ENCODE peak calls at places on chromosomes 7 and 10, in five cellular contexts. One of them, this sample, is unnamed.

GRCh38 chr7:108586274-108586710 is 16.6 kb downstream of the DNAJB9 start:
- DNase-seq in NCI-H748 treated with DMSO at 0.1 percent for 48 hours: no peak
- DNase-seq in hepatocyte: no peak
- DNase-seq in SK-MEL-5: no peak
- DNase-seq in NCI-H524 treated with DMSO at 0.1 percent for 48 hours: no peak
- DNase-seq in this sample: no peak

GRCh38 chr7:158943234-158943633 is 86.9 kb downstream of the DYNC2I1 start:
- DNase-seq in NCI-H748 treated with DMSO at 0.1 percent for 48 hours: no peak
- DNase-seq in hepatocyte: no peak
- DNase-seq in SK-MEL-5: no peak
- DNase-seq in NCI-H524 treated with DMSO at 0.1 percent for 48 hours: no peak
- DNase-seq in this sample: no peak

GRCh38 chr7:28358423-28358868 is 53.9 kb upstream of the CREB5 start:
- DNase-seq in NCI-H748 treated with DMSO at 0.1 percent for 48 hours: no peak
- DNase-seq in hepatocyte: no peak
- DNase-seq in SK-MEL-5: peak
- DNase-seq in NCI-H524 treated with DMSO at 0.1 percent for 48 hours: no peak
- DNase-seq in this sample: no peak

GRCh38 chr7:103989200-103989784 is at the start of gene RELN:
- DNase-seq in NCI-H748 treated with DMSO at 0.1 percent for 48 hours: peak
- DNase-seq in hepatocyte: peak
- DNase-seq in SK-MEL-5: peak
- DNase-seq in NCI-H524 treated with DMSO at 0.1 percent for 48 hours: no peak
- DNase-seq in this sample: peak

GRCh38 chr7:108322899-108323298 is 133.3 kb downstream of the NRCAM start:
- DNase-seq in NCI-H748 treated with DMSO at 0.1 percent for 48 hours: no peak
- DNase-seq in hepatocyte: no peak
- DNase-seq in SK-MEL-5: no peak
- DNase-seq in NCI-H524 treated with DMSO at 0.1 percent for 48 hours: no peak
- DNase-seq in this sample: peak

GRCh38 chr7:100614308-100614861 is 2.0 kb downstream of the MOSPD3 start:
- DNase-seq in NCI-H748 treated with DMSO at 0.1 percent for 48 hours: no peak
- DNase-seq in hepatocyte: no peak
- DNase-seq in SK-MEL-5: no peak
- DNase-seq in NCI-H524 treated with DMSO at 0.1 percent for 48 hours: no peak
- DNase-seq in this sample: no peak

GRCh38 chr7:20299647-20300312 is 30.9 kb upstream of the ITGB8 start:
- DNase-seq in NCI-H748 treated with DMSO at 0.1 percent for 48 hours: no peak
- DNase-seq in hepatocyte: no peak
- DNase-seq in SK-MEL-5: no peak
- DNase-seq in NCI-H524 treated with DMSO at 0.1 percent for 48 hours: no peak
- DNase-seq in this sample: no peak

GRCh38 chr10:90912176-90912575 is 8.7 kb downstream of the ANKRD1 start:
- DNase-seq in NCI-H748 treated with DMSO at 0.1 percent for 48 hours: no peak
- DNase-seq in hepatocyte: no peak
- DNase-seq in SK-MEL-5: peak
- DNase-seq in NCI-H524 treated with DMSO at 0.1 percent for 48 hours: no peak
- DNase-seq in this sample: peak

GRCh38 chr10:61904711-61905445 is 3.4 kb downstream of the ARID5B start:
- DNase-seq in NCI-H748 treated with DMSO at 0.1 percent for 48 hours: no peak
- DNase-seq in hepatocyte: peak
- DNase-seq in SK-MEL-5: peak
- DNase-seq in NCI-H524 treated with DMSO at 0.1 percent for 48 hours: no peak
- DNase-seq in this sample: no peak

GRCh38 chr10:6564367-6564766 is 15.7 kb downstream of the PRKCQ start:
- DNase-seq in NCI-H748 treated with DMSO at 0.1 percent for 48 hours: no peak
- DNase-seq in hepatocyte: no peak
- DNase-seq in SK-MEL-5: no peak
- DNase-seq in NCI-H524 treated with DMSO at 0.1 percent for 48 hours: no peak
- DNase-seq in this sample: no peak

GRCh38 chr10:94607111-94607510 is 61.5 kb downstream of the HELLS start:
- DNase-seq in NCI-H748 treated with DMSO at 0.1 percent for 48 hours: no peak
- DNase-seq in hepatocyte: no peak
- DNase-seq in SK-MEL-5: no peak
- DNase-seq in NCI-H524 treated with DMSO at 0.1 percent for 48 hours: no peak
- DNase-seq in this sample: no peak

GRCh38 chr10:18368681-18369080 is 228.5 kb downstream of the CACNB2 start:
- DNase-seq in NCI-H748 treated with DMSO at 0.1 percent for 48 hours: no peak
- DNase-seq in hepatocyte: peak
- DNase-seq in SK-MEL-5: no peak
- DNase-seq in NCI-H524 treated with DMSO at 0.1 percent for 48 hours: no peak
- DNase-seq in this sample: no peak

GRCh38 chr10:71010730-71011129 is 122.4 kb upstream of the PCBD1 start:
- DNase-seq in NCI-H748 treated with DMSO at 0.1 percent for 48 hours: no peak
- DNase-seq in hepatocyte: no peak
- DNase-seq in SK-MEL-5: no peak
- DNase-seq in NCI-H524 treated with DMSO at 0.1 percent for 48 hours: no peak
- DNase-seq in this sample: no peak

GRCh38 chr7:150978136-150978789 is at the start of gene KCNH2:
- DNase-seq in NCI-H748 treated with DMSO at 0.1 percent for 48 hours: peak
- DNase-seq in hepatocyte: peak
- DNase-seq in SK-MEL-5: no peak
- DNase-seq in NCI-H524 treated with DMSO at 0.1 percent for 48 hours: no peak
- DNase-seq in this sample: peak

GRCh38 chr7:45923290-45923689 is 2.2 kb upstream of the IGFBP3 start:
- DNase-seq in NCI-H748 treated with DMSO at 0.1 percent for 48 hours: peak
- DNase-seq in hepatocyte: peak
- DNase-seq in SK-MEL-5: peak
- DNase-seq in NCI-H524 treated with DMSO at 0.1 percent for 48 hours: no peak
- DNase-seq in this sample: peak

GRCh38 chr10:8581521-8582225 is 527.2 kb downstream of the GATA3 start:
- DNase-seq in NCI-H748 treated with DMSO at 0.1 percent for 48 hours: no peak
- DNase-seq in hepatocyte: no peak
- DNase-seq in SK-MEL-5: no peak
- DNase-seq in NCI-H524 treated with DMSO at 0.1 percent for 48 hours: no peak
- DNase-seq in this sample: no peak

GRCh38 chr10:5575482-5576153 is 50.9 kb downstream of the CALML3 start:
- DNase-seq in NCI-H748 treated with DMSO at 0.1 percent for 48 hours: no peak
- DNase-seq in hepatocyte: peak
- DNase-seq in SK-MEL-5: no peak
- DNase-seq in NCI-H524 treated with DMSO at 0.1 percent for 48 hours: no peak
- DNase-seq in this sample: peak

This sample was measured in NCI-H1105 treated with DMSO at 0.1 percent for 48 hours.